ENCODE peak calls at places on chromosome 4, in six cellular contexts. N is BE2C; H is left lung; O is NT2/D1; P is aorta; M is CD8-positive, alpha-beta T cell. J is an unnamed sample.

GRCh38 chr4:166675411-166675810 is 558.9 kb downstream of the SPOCK3 start:
- DNase-seq in P (no peak), H (no peak), N (no peak), O (no peak), M (no peak), J (no peak)

GRCh38 chr4:128287159-128287870 is at the start of gene PGRMC2:
- DNase-seq in N (peak; percentile 41), O (no peak), H (peak; percentile 54), P (no peak), M (no peak), J (peak; percentile 11)

GRCh38 chr4:8643441-8643840 is 50.9 kb downstream of the CPZ start:
- DNase-seq in H (peak; percentile 7), M (no peak), P (no peak), O (no peak), N (no peak), J (no peak)

GRCh38 chr4:67160409-67160808 is 384.9 kb downstream of the CENPC start:
- DNase-seq in P (no peak), N (no peak), H (no peak), M (no peak), O (no peak), J (no peak)

GRCh38 chr4:33837043-33837442 is 2407.3 kb downstream of the ARAP2 start:
- DNase-seq in P (no peak), N (no peak), H (no peak), O (no peak), M (no peak), J (no peak)

GRCh38 chr4:7708981-7709380 is 230.7 kb downstream of the AFAP1 start:
- DNase-seq in H (no peak), N (no peak), M (no peak), O (no peak), P (no peak), J (no peak)

GRCh38 chr4:6885953-6886557 is 23.6 kb upstream of the TBC1D14 start:
- DNase-seq in M (no peak), N (no peak), O (no peak), P (peak; percentile 86), H (peak; percentile 75), J (no peak)

GRCh38 chr4:76605099-76605563 is 170.1 kb downstream of the SHROOM3 start:
- DNase-seq in M (no peak), P (no peak), H (no peak), N (no peak), O (no peak), J (no peak)

GRCh38 chr4:38013461-38014366 is 53.5 kb downstream of the PTTG2 start:
- DNase-seq in H (peak; percentile 49), O (no peak), M (no peak), P (peak; percentile 87), N (no peak), J (no peak)

GRCh38 chr4:147425019-147425418 is 55.9 kb upstream of the EDNRA start:
- DNase-seq in H (no peak), N (no peak), O (no peak), P (no peak), M (no peak), J (no peak)

GRCh38 chr4:127141857-127142256 is 490.9 kb upstream of the INTU start:
- DNase-seq in O (no peak), N (no peak), M (no peak), H (no peak), P (no peak), J (no peak)

GRCh38 chr4:66574145-66574978 is 904.1 kb upstream of the EPHA5 start:
- DNase-seq in N (no peak), H (no peak), P (no peak), O (no peak), M (no peak), J (no peak)

GRCh38 chr4:40675166-40675565 is 45.5 kb upstream of the RBM47 start:
- DNase-seq in N (no peak), O (no peak), H (no peak), M (no peak), P (no peak), J (no peak)

GRCh38 chr4:8831221-8832129 is 40.2 kb downstream of the HMX1 start:
- DNase-seq in O (no peak), M (no peak), N (no peak), P (peak; percentile 34), H (peak; percentile 25), J (no peak)

GRCh38 chr4:34619531-34620109 is 1624.7 kb downstream of the ARAP2 start:
- DNase-seq in H (no peak), P (no peak), N (no peak), M (no peak), O (no peak), J (peak; percentile 54)

GRCh38 chr4:165131247-165131832 is 18.7 kb upstream of the TMEM192 start:
- DNase-seq in P (no peak), O (peak; percentile 42), M (peak; percentile 75), N (peak; percentile 63), H (no peak), J (peak; percentile 42)

GRCh38 chr4:65645185-65645584 is 25.1 kb downstream of the EPHA5 start:
- DNase-seq in O (no peak), M (no peak), N (no peak), P (no peak), H (no peak), J (no peak)

DNA sequence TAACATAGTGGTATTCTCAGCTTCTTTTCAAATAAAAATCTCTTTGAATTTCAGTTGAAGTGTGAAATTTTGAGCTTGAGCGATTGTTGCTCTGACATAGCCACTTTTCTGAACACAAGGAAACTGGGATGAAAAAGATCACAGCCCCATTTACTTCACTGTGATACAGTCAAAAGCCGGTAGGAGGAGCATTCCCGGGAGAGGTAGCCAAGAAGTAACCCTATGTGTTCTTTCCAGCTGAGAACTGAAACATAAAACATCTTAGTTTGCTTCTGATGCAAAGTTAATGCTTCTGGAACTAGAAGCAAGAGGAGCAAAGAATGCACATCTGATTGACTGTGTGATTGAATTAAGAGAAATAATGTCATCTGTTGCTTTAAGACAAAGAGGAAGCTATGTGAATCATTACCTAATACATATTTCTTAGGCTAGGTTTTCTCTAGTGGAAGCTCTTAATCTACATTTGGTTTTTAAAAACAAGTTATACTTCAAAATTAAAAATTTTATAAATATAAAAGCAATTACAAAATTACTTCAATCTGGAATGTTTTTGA is 88.4 kb upstream of the UNC5C start:
- DNase-seq in H (no peak), N (peak; percentile 66), P (no peak), O (no peak), M (no peak), J (peak; percentile 57)
- H3K36me3 ChIP-seq in H (no peaks in the 10 kb centered on the region), N (no peaks in the 10 kb centered on the region), P (no peaks in the 10 kb centered on the region), O (no peaks in the 10 kb centered on the region), M (no peaks in the 10 kb centered on the region), J (no peaks in the 10 kb centered on the region)

GRCh38 chr4:158297866-158298265 is 87.6 kb downstream of the TMEM144 start:
- DNase-seq in H (no peak), O (no peak), N (no peak), P (no peak), M (no peak), J (no peak)
- H3K36me3 ChIP-seq in H (no peaks in the 10 kb centered on the region), O (no peaks in the 10 kb centered on the region), N (no peaks in the 10 kb centered on the region), P (no peaks in the 10 kb centered on the region), M (no peaks in the 10 kb centered on the region), J (no peaks in the 10 kb centered on the region)

DNA sequence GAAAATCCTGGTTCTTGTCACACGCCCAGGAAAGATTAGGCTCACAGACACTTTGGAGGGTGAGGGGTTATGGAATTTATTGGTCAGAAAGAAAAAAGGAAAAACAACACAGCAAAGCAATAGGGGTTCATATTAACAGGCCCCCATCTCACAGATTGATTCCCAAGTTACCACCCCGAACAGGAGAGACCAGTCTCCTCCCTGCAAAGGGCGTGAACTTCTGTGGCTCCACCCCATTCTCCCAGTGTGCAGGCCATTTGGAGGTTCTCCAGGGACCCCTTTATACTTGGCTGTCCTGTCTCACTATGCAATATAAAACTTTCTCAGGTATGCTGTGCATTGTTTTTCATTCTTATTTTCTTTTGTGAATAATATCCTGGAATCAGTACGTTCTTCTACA is 7.4 kb downstream of the FGF2 start:
- DNase-seq in N (no peak), M (no peak), P (no peak), O (no peak), H (no peak), J (no peak)
- H3K36me3 ChIP-seq in N (no peaks in the 10 kb centered on the region), M (no peaks in the 10 kb centered on the region), P (no peaks in the 10 kb centered on the region), O (peaks cover 48% of the 10 kb centered on the region), H (no peaks in the 10 kb centered on the region), J (peaks cover 3% of the 10 kb centered on the region)

GRCh38 chr4:39255266-39255665 is 72.9 kb downstream of the WDR19 start:
- DNase-seq in M (no peak), P (no peak), N (no peak), H (no peak), O (no peak), J (peak; percentile 32)
- H3K36me3 ChIP-seq in M (peaks cover 3% of the 10 kb centered on the region), P (no peaks in the 10 kb centered on the region), N (peaks cover 3% of the 10 kb centered on the region), H (peaks cover 26% of the 10 kb centered on the region), O (no peaks in the 10 kb centered on the region), J (peaks cover 7% of the 10 kb centered on the region)

DNA sequence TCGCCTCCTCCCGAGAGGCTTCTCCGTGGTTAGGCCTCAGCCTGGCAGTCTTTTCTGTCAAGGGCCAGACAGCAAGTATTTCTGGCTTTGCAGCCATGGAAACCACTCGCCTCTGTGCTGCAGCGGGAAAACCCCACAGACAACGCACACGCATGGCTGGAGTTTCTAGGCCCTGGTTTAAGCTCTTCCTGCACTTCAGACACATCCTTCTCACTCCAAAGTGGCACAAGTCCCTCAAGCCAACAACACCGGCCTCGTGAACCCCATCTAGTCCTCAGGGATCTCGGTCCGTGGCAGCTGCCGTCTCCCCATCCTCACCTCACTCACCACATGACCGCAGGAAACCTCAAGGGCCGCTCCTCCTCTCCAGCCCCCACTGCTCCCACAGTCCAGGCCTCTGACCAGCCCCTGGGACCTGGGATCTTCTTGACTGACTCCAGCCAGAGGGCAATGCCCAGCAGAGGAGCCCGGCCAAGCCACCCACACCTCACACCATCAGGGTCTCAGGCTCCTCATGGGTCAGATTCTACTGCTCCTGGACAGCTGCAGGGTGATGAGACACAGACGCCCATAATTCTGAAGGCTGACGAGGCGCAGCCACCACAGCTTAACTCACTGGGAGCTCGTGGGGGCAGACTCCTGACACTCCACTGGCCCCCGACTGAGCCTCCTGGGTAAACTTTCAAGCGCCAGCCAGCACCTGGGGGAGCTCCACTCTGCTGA is 21.7 kb downstream of the LETM1 start:
- DNase-seq in N (no peak), M (no peak), H (no peak), O (no peak), P (peak; percentile 74), J (no peak)
- H3K36me3 ChIP-seq in N (peaks cover 82% of the 10 kb centered on the region), M (peaks cover 38% of the 10 kb centered on the region), H (peaks cover 99% of the 10 kb centered on the region), O (peaks cover 91% of the 10 kb centered on the region), P (peaks cover 21% of the 10 kb centered on the region), J (peaks cover 88% of the 10 kb centered on the region)

DNA sequence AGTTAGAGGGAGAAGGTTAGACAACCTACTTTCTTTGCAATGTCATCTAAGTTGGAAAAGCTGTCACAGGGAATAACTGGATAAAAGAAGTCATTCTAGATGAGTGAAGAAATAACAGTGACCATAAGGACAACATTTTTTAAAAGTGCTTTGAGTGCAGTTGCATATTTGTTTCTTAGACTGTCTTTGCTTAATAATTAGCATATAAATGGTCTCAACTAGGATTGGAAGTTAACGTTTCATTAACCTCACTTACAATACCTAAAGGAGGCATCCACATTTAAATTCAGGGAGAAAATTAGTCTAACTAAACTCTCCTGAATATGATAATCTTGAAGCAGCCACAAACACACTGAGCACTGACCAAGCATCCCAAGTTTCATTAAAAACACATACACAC is 780.8 kb downstream of the PCDH18 start:
- DNase-seq in H (no peak), P (no peak), N (no peak), O (no peak), M (no peak), J (peak; percentile 24)
- H3K36me3 ChIP-seq in H (no peaks in the 10 kb centered on the region), P (no peaks in the 10 kb centered on the region), N (no peaks in the 10 kb centered on the region), O (no peaks in the 10 kb centered on the region), M (no peaks in the 10 kb centered on the region), J (no peaks in the 10 kb centered on the region)

J was measured in HAP-1.